ENCODE peak calls at places on chromosomes 6 and 20, in four cellular contexts. One of them, this sample, is unnamed. For H3K36me3 and H3K4me1, the result is how much of the 10 kb centered on the place peaks cover.

GRCh38 chr20:58233881-58234528 is 5.6 kb upstream of the ANKRD60 start:
- DNase-seq in pancreas: no peak
- DNase-seq in tibial nerve: peak
- DNase-seq in testis: peak
- DNase-seq in this sample: no peak

GRCh38 chr6:46541556-46541955 is 50.3 kb upstream of the RCAN2 start:
- DNase-seq in pancreas: no peak
- DNase-seq in tibial nerve: no peak
- DNase-seq in testis: no peak
- DNase-seq in this sample: no peak

GRCh38 chr20:20230741-20231140 is 137.2 kb upstream of the INSM1 start:
- DNase-seq in pancreas: no peak
- DNase-seq in tibial nerve: no peak
- DNase-seq in testis: no peak
- DNase-seq in this sample: no peak

GRCh38 chr6:5499644-5500306 is 238.5 kb downstream of the FARS2 start:
- DNase-seq in pancreas: no peak
- DNase-seq in tibial nerve: no peak
- DNase-seq in testis: no peak
- DNase-seq in this sample: no peak

GRCh38 chr20:10970109-10970508 is 296.3 kb upstream of the JAG1 start:
- DNase-seq in pancreas: no peak
- DNase-seq in tibial nerve: no peak
- DNase-seq in testis: no peak
- DNase-seq in this sample: no peak

GRCh38 chr6:145694083-145694737 is 41.1 kb downstream of the EPM2A start:
- DNase-seq in pancreas: no peak
- DNase-seq in tibial nerve: no peak
- DNase-seq in testis: no peak
- DNase-seq in this sample: no peak

GRCh38 chr20:45467861-45468260 is 1.7 kb upstream of the WFDC2 start:
- DNase-seq in pancreas: no peak
- DNase-seq in tibial nerve: no peak
- DNase-seq in testis: no peak
- DNase-seq in this sample: no peak

GRCh38 chr6:37477186-37477585 is 22.5 kb downstream of the CCDC167 start:
- DNase-seq in pancreas: no peak
- DNase-seq in tibial nerve: no peak
- DNase-seq in testis: no peak
- DNase-seq in this sample: no peak

GRCh38 chr6:15148356-15149058 is 97.4 kb upstream of the JARID2 start:
- DNase-seq in pancreas: no peak
- DNase-seq in tibial nerve: no peak
- DNase-seq in testis: no peak
- DNase-seq in this sample: no peak

GRCh38 chr6:55617272-55617671 is 38.3 kb upstream of the HMGCLL1 start:
- DNase-seq in pancreas: no peak
- DNase-seq in tibial nerve: no peak
- DNase-seq in testis: peak
- DNase-seq in this sample: peak

GRCh38 chr6:72348926-72349325 is 272.9 kb upstream of the KCNQ5 start:
- DNase-seq in pancreas: no peak
- DNase-seq in tibial nerve: no peak
- DNase-seq in testis: no peak
- DNase-seq in this sample: no peak

GRCh38 chr20:19706463-19706862 is 51.6 kb upstream of the RIN2 start:
- DNase-seq in pancreas: no peak
- DNase-seq in tibial nerve: no peak
- DNase-seq in testis: no peak
- DNase-seq in this sample: no peak

GRCh38 chr20:34179636-34180360 is 61.4 kb upstream of the ASIP start:
- DNase-seq in pancreas: no peak
- DNase-seq in tibial nerve: no peak
- DNase-seq in testis: no peak
- DNase-seq in this sample: no peak

GRCh38 chr6:15501806-15502450 is 160.9 kb downstream of the DTNBP1 start:
- DNase-seq in pancreas: no peak
- DNase-seq in tibial nerve: no peak
- DNase-seq in testis: peak
- DNase-seq in this sample: no peak

GRCh38 chr20:6828794-6829423 is 61.4 kb downstream of the BMP2 start:
- DNase-seq in pancreas: peak
- DNase-seq in tibial nerve: peak
- DNase-seq in testis: peak
- DNase-seq in this sample: peak

GRCh38 chr20:37567331-37567665 is 39.6 kb upstream of the BLCAP start:
- DNase-seq in pancreas: no peak
- DNase-seq in tibial nerve: no peak
- DNase-seq in testis: peak
- DNase-seq in this sample: no peak

GRCh38 chr20:4112490-4113420 is 97.4 kb upstream of the RNF24 start:
- DNase-seq in pancreas: peak
- DNase-seq in tibial nerve: peak
- DNase-seq in testis: peak
- DNase-seq in this sample: no peak

GRCh38 chr6:159953091-159953581 is 15.7 kb upstream of the IGF2R start:
- DNase-seq in pancreas: peak
- DNase-seq in tibial nerve: peak
- DNase-seq in testis: peak
- DNase-seq in this sample: no peak

GRCh38 chr6:69349776-69350175 is 447.0 kb downstream of the LMBRD1 start:
- DNase-seq in pancreas: no peak
- DNase-seq in tibial nerve: no peak
- DNase-seq in testis: peak
- DNase-seq in this sample: no peak

GRCh38 chr6:96760153-96760687 is 77.1 kb downstream of the GPR63 start:
- DNase-seq in pancreas: no peak
- DNase-seq in tibial nerve: no peak
- DNase-seq in testis: no peak
- DNase-seq in this sample: no peak

GRCh38 chr20:53425481-53425880 is 168.2 kb downstream of the ZNF217 start:
- DNase-seq in pancreas: no peak
- DNase-seq in tibial nerve: no peak
- DNase-seq in testis: no peak
- DNase-seq in this sample: no peak

GRCh38 chr6:136528477-136528876 is 21.7 kb downstream of the MAP7 start:
- DNase-seq in pancreas: no peak
- DNase-seq in tibial nerve: no peak
- DNase-seq in testis: no peak
- DNase-seq in this sample: no peak

GRCh38 chr6:145212807-145213206 is 522.5 kb downstream of the EPM2A start:
- DNase-seq in pancreas: no peak
- DNase-seq in tibial nerve: no peak
- DNase-seq in testis: no peak
- DNase-seq in this sample: no peak

GRCh38 chr6:166707045-166707444 is 80.0 kb upstream of the RPS6KA2 start:
- DNase-seq in pancreas: peak
- DNase-seq in tibial nerve: no peak
- DNase-seq in testis: peak
- DNase-seq in this sample: peak

GRCh38 chr6:10417681-10418104 is 2.8 kb upstream of the TFAP2A start:
- DNase-seq in pancreas: no peak
- DNase-seq in tibial nerve: no peak
- DNase-seq in testis: no peak
- DNase-seq in this sample: no peak

GRCh38 chr6:10420546-10421507 is 6.0 kb upstream of the TFAP2A start:
- DNase-seq in pancreas: no peak
- DNase-seq in tibial nerve: no peak
- DNase-seq in testis: no peak
- DNase-seq in this sample: no peak

GRCh38 chr6:10418361-10418861 is 3.5 kb upstream of the TFAP2A start:
- DNase-seq in pancreas: no peak
- DNase-seq in tibial nerve: no peak
- DNase-seq in testis: no peak
- DNase-seq in this sample: no peak

GRCh38 chr6:10419749-10420545 is 5.1 kb upstream of the TFAP2A start:
- DNase-seq in pancreas: no peak
- DNase-seq in tibial nerve: no peak
- DNase-seq in testis: no peak
- DNase-seq in this sample: no peak

DNA sequence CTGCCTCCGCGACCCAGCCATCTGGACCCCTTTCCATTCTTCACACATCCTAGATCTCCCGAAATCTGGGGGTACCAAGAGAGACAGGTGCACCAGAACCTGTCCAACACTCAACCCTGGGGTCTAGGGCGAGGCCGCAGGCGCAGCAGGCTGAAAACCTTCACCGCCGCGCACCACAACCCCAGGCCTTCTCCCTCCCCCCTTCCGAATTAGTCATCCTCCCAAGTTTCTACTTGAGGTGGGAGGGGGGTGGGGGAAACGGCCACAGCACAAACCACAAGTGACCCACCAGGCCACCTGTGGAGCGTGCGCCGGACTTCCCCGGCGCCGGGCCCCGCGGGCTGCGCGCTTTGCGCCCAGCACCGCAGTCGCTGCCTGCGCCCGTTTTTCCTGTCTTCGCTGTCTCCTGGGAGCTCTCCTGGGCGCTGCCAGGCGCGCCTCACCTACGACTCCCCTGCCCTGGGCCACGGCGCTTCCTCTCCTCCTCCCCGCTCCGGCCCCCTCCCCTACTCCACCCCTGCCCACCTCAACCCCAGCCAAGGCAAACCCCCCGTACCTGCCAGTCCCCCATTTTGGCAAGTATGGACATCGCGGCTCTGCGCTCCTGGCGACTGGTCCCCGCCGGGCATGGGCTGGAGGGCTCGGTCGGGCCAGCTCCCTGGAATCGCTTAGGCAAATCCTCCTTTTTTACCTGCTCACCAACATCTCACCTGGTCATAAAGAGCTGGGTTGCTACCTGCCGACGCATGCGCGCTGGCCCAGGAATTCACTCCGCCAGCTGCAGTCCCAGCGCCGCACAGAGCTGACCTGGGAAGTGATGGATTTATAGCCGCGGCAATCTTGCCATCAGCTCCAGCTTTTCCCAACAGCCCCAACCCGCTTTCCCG is 4.2 kb upstream of the TFAP2A start:
- DNase-seq in pancreas: no peak
- DNase-seq in tibial nerve: no peak
- DNase-seq in testis: no peak
- DNase-seq in this sample: no peak
- H3K4me3 ChIP-seq in pancreas: no peak
- H3K4me3 ChIP-seq in tibial nerve: no peak
- H3K4me3 ChIP-seq in testis: no peak
- H3K4me3 ChIP-seq in this sample: peak

GRCh38 chr6:100763617-100764016 is 117.5 kb downstream of the ASCC3 start:
- DNase-seq in pancreas: no peak
- DNase-seq in tibial nerve: no peak
- DNase-seq in testis: no peak
- DNase-seq in this sample: no peak

GRCh38 chr6:100761841-100762240 is 119.3 kb downstream of the ASCC3 start:
- DNase-seq in pancreas: no peak
- DNase-seq in tibial nerve: no peak
- DNase-seq in testis: no peak
- DNase-seq in this sample: no peak
- H3K36me3 ChIP-seq in pancreas: under half
- H3K36me3 ChIP-seq in tibial nerve: under half
- H3K36me3 ChIP-seq in testis: under half
- H3K36me3 ChIP-seq in this sample: under half

GRCh38 chr6:138563650-138564049 is 64.4 kb upstream of the NHSL1 start:
- DNase-seq in pancreas: no peak
- DNase-seq in tibial nerve: no peak
- DNase-seq in testis: no peak
- DNase-seq in this sample: no peak

GRCh38 chr6:138567052-138567451 is 67.8 kb upstream of the NHSL1 start:
- DNase-seq in pancreas: no peak
- DNase-seq in tibial nerve: no peak
- DNase-seq in testis: no peak
- DNase-seq in this sample: no peak

GRCh38 chr6:138562691-138563090 is 63.4 kb upstream of the NHSL1 start:
- DNase-seq in pancreas: no peak
- DNase-seq in tibial nerve: no peak
- DNase-seq in testis: no peak
- DNase-seq in this sample: no peak

GRCh38 chr6:138563231-138563630 is 63.9 kb upstream of the NHSL1 start:
- DNase-seq in pancreas: no peak
- DNase-seq in tibial nerve: no peak
- DNase-seq in testis: no peak
- DNase-seq in this sample: no peak

GRCh38 chr6:138564170-138564721 is 65.0 kb upstream of the NHSL1 start:
- DNase-seq in pancreas: no peak
- DNase-seq in tibial nerve: no peak
- DNase-seq in testis: no peak
- DNase-seq in this sample: no peak
- H3K4me1 ChIP-seq in pancreas: under half
- H3K4me1 ChIP-seq in tibial nerve: under half
- H3K4me1 ChIP-seq in testis: under half
- H3K4me1 ChIP-seq in this sample: under half

GRCh38 chr6:17423018-17423417 is 29.6 kb downstream of the CAP2 start:
- DNase-seq in pancreas: no peak
- DNase-seq in tibial nerve: no peak
- DNase-seq in testis: no peak
- DNase-seq in this sample: no peak

GRCh38 chr6:17419189-17419575 is 25.8 kb downstream of the CAP2 start:
- DNase-seq in pancreas: no peak
- DNase-seq in tibial nerve: no peak
- DNase-seq in testis: no peak
- DNase-seq in this sample: no peak

GRCh38 chr6:17421406-17421805 is 28.0 kb downstream of the CAP2 start:
- DNase-seq in pancreas: no peak
- DNase-seq in tibial nerve: no peak
- DNase-seq in testis: no peak
- DNase-seq in this sample: no peak

GRCh38 chr6:17417817-17418216 is 24.4 kb downstream of the CAP2 start:
- DNase-seq in pancreas: no peak
- DNase-seq in tibial nerve: no peak
- DNase-seq in testis: no peak
- DNase-seq in this sample: no peak

DNA sequence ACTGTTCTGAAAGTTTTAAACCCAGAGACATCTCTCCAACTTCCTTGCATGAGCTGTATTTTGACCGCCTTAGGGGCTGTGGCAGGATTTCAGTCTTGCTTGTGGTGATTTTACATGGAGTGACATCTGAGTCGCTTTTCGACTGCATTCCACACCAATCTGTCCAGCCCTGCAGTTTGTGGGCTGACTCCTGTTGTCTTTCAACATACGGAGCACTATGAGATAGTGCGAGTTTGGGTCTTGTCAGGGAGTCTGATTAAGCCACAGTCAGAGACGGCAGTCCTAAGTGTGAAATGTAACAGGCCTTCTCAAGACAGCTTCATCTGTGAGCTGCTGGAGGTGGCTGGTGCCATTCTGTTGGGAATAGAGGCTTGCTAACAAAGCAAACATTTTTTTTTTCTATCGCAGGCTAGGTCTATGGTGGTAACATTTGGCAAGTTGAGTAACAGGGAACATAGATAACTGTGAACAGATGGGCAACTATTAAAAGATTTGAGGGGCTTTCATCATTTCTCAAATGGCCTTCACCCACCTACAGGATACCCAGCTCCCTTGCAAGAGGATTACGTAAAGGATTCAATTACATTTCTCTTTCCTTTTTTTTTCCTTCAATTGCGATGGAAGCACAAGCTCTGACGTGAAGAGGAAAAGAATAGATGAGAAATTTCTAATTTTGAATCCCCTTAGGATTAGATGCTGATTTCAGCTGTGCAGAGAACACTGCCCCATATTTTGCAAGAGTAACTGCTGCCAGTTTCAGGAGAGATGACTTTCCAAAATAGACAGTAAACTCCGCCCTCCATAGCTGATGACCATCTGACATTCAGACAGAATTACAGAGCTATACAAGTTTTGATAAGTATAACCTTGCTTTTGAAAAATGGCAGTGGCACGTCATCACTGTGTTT is 25.1 kb downstream of the CAP2 start:
- DNase-seq in pancreas: no peak
- DNase-seq in tibial nerve: peak
- DNase-seq in testis: no peak
- DNase-seq in this sample: no peak
- H3K4me3 ChIP-seq in pancreas: no peak
- H3K4me3 ChIP-seq in tibial nerve: no peak
- H3K4me3 ChIP-seq in testis: no peak
- H3K4me3 ChIP-seq in this sample: no peak